ENCODE peak calls at places on chromosomes 11 and 22, in six cellular contexts. U, X, I, Z, L and W are unnamed samples.
A peak's percentile ranks its signal among the peaks of the same experiment; 100 is the strongest.

GRCh38 chr22:35728639-35729308 is 11.1 kb downstream of the APOL5 start:
- DNase-seq in U (no peak), Z (no peak), I (no peak), L (no peak), X (no peak), W (no peak)

GRCh38 chr11:30586251-30587144 is at the start of gene MPPED2:
- DNase-seq in U (peak; percentile 33), I (peak; percentile 25), L (peak; percentile 63), Z (no peak), X (peak; percentile 83), W (peak; percentile 17)

GRCh38 chr22:50008151-50009040 is 4.2 kb downstream of the IL17REL start:
- DNase-seq in Z (no peak), L (no peak), I (no peak), U (no peak), X (no peak), W (no peak)

GRCh38 chr22:22897947-22898346 is 10.3 kb downstream of the IGLL5 start:
- DNase-seq in U (no peak), Z (no peak), X (no peak), L (peak; percentile 15), I (no peak), W (no peak)

GRCh38 chr11:35107866-35108265 is 31.1 kb upstream of the CD44 start:
- DNase-seq in I (no peak), L (no peak), X (no peak), U (no peak), Z (no peak), W (no peak)

GRCh38 chr11:27618591-27618990 is 81.7 kb downstream of the BDNF start:
- DNase-seq in U (no peak), X (no peak), Z (no peak), I (no peak), L (no peak), W (no peak)

GRCh38 chr22:49566693-49567092 is 261.0 kb downstream of the BRD1 start:
- DNase-seq in Z (no peak), I (peak; percentile 13), U (no peak), L (peak; percentile 44), X (no peak), W (no peak)

GRCh38 chr11:102539567-102539966 is 9.0 kb upstream of the MMP7 start:
- DNase-seq in I (no peak), L (no peak), U (no peak), Z (no peak), X (no peak), W (no peak)

GRCh38 chr22:49229483-49230193 is 598.0 kb downstream of the BRD1 start:
- DNase-seq in Z (no peak), U (no peak), X (no peak), I (no peak), L (peak; percentile 5), W (no peak)

GRCh38 chr22:18056161-18056666 is 21.6 kb upstream of the PEX26 start:
- DNase-seq in U (no peak), I (no peak), X (no peak), Z (no peak), L (no peak), W (no peak)

GRCh38 chr11:94049351-94049750 is 28.2 kb downstream of the HEPHL1 start:
- DNase-seq in L (no peak), Z (no peak), X (no peak), I (no peak), U (no peak), W (no peak)

GRCh38 chr22:43238526-43239006 is 51.6 kb upstream of the TTLL12 start:
- DNase-seq in L (no peak), U (no peak), I (no peak), X (no peak), Z (no peak), W (no peak)

GRCh38 chr11:95723353-95723942 is 66.1 kb downstream of the FAM76B start:
- DNase-seq in U (no peak), I (no peak), X (no peak), L (no peak), Z (no peak), W (no peak)

GRCh38 chr11:94948070-94948617 is 25.2 kb downstream of the CWC15 start:
- DNase-seq in I (no peak), U (no peak), L (no peak), X (no peak), Z (no peak), W (no peak)

GRCh38 chr11:132349806-132350733 is 979.7 kb downstream of the NTM start:
- DNase-seq in U (no peak), X (no peak), L (no peak), I (no peak), Z (no peak), W (no peak)

GRCh38 chr11:24502425-24502824 is 5.6 kb downstream of the LUZP2 start:
- DNase-seq in U (no peak), X (no peak), Z (no peak), I (no peak), L (no peak), W (no peak)

GRCh38 chr11:33772300-33772699 is 2.0 kb downstream of the FBXO3 start:
- DNase-seq in L (no peak), X (no peak), I (no peak), U (no peak), Z (no peak), W (no peak)

GRCh38 chr11:44133335-44133946 is 38.0 kb downstream of the EXT2 start:
- DNase-seq in U (peak; percentile 57), L (no peak), I (no peak), Z (no peak), X (peak; percentile 69), W (no peak)

GRCh38 chr11:126229782-126230540 is 18.4 kb downstream of the FAM118B start:
- DNase-seq in I (no peak), X (no peak), Z (no peak), U (no peak), L (no peak), W (no peak)

DNA sequence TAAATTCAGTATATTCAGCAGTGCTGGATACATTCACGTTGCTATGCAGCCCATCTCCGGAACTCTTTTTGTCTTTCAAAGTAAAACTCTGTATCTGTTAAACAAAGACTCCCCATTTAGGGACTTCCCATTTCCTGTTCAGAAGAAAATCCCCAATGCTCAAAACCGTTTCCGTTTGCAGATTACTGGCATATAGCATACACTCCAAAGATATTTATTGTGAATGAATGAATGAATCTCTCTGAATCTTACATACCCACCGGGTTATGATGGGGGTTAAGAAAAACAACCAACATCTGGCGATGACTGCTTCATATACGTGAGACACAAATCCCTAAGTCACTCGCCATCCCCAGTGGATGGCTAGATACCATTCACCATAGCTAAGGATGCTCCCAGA is 1.6 kb downstream of the THY1 start:
- DNase-seq in U (no peak), I (no peak), L (no peak), Z (no peak), X (no peak), W (no peak)
- H3K4me1 ChIP-seq in U (peaks cover 22% of the 10 kb centered on the region), I (no peaks in the 10 kb centered on the region), L (no peaks in the 10 kb centered on the region), Z (peaks cover 43% of the 10 kb centered on the region), X (peaks cover 10% of the 10 kb centered on the region), W (peaks cover 15% of the 10 kb centered on the region)

GRCh38 chr22:31948002-31948401 is 3.7 kb downstream of the YWHAH start:
- DNase-seq in X (no peak), I (no peak), U (no peak), Z (no peak), L (no peak), W (no peak)

GRCh38 chr22:31947296-31947695 is 3.0 kb downstream of the YWHAH start:
- DNase-seq in X (no peak), I (no peak), L (no peak), U (no peak), Z (no peak), W (no peak)

GRCh38 chr22:31944700-31945477 is 554 bp downstream of the YWHAH start:
- DNase-seq in Z (no peak), X (peak; percentile 52), I (peak; percentile 31), L (no peak), U (no peak), W (no peak)

GRCh38 chr22:31945478-31945815 is 1.1 kb downstream of the YWHAH start:
- DNase-seq in L (no peak), X (no peak), U (no peak), I (no peak), Z (no peak), W (no peak)

GRCh38 chr22:31945971-31946680 is 1.8 kb downstream of the YWHAH start:
- DNase-seq in U (no peak), L (no peak), I (no peak), Z (no peak), X (peak; percentile 60), W (no peak)
- H3K27me3 ChIP-seq in U (no peaks in the 10 kb centered on the region), L (no peaks in the 10 kb centered on the region), I (no peaks in the 10 kb centered on the region), Z (no peaks in the 10 kb centered on the region), X (no peaks in the 10 kb centered on the region), W (no peaks in the 10 kb centered on the region)

GRCh38 chr11:2359557-2359956 is 17.6 kb upstream of the CD81 start:
- DNase-seq in U (no peak), L (peak; percentile 46), Z (no peak), X (no peak), I (no peak), W (no peak)
- H3K4me3 ChIP-seq in U (no peak overlapping the region), L (no peak overlapping the region), Z (no peak overlapping the region), X (no peak overlapping the region), I (no peak overlapping the region), W (no peak overlapping the region)

DNA sequence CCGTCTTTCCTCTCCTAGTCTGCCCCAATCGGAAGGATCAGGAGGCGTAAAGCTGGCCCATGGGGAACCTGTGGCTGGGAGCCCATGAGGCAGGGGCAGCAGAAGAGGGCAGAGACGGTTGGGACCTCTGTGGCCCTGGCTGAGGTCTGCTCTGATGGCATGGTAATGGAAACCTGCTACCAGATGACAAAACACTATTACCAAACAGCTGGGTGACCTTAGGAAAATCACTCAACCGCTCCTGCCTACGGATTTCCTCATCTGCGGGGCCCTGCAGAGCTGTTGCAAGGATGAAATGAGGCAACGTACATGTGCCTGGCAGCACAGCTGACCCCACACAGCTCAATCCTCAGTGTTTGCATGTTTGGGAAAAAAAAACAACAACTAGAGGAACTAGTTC is 4.6 kb downstream of the AP5B1 start:
- DNase-seq in U (no peak), X (no peak), L (peak; percentile 37), I (no peak), Z (no peak), W (no peak)
- H3K4me1 ChIP-seq in U (peaks cover 8% of the 10 kb centered on the region), X (no peaks in the 10 kb centered on the region), L (peaks cover 4% of the 10 kb centered on the region), I (no peaks in the 10 kb centered on the region), Z (peaks cover 15% of the 10 kb centered on the region), W (peaks cover 10% of the 10 kb centered on the region)

DNA sequence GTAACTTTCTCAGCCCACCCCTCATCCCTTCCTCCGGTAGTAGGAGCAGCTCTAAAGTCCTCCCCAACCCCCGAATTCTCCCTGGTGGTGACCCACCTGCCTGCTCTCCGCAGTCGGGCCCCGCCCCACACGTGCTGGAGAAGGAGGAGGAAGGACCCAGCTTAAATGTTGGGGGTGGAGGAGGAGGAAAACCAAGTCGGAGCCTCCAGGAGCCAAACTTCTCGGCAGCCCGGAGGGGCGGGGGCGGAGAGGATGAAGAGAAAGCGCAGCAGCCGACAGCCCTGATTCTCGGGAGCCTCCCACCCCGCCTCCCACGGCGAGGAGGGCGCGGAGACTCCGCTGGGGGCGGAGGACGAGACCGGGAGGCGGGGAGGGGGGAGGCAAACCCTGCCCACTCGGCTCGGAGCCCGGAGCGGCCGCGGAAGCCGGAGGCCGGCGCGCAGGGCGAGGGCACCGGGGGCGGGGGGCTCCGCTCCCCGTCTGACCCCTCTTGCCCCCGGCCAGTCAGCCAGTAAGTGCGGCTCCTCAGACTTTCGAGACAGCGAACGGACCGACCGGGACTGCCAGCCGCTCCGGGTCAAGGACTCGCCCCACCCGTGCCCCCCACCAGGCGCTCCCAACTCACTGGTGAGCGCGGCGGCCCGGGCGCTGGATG is at the start of gene TPBGL:
- DNase-seq in X (no peak), L (no peak), I (no peak), Z (no peak), U (no peak), W (no peak)
- H3K27me3 ChIP-seq in X (peaks cover 86% of the 10 kb centered on the region), L (no peaks in the 10 kb centered on the region), I (peaks cover 78% of the 10 kb centered on the region), Z (peaks cover 8% of the 10 kb centered on the region), U (peaks cover 34% of the 10 kb centered on the region), W (peaks cover 20% of the 10 kb centered on the region)

GRCh38 chr11:125123947-125124633 is 12.7 kb upstream of the TMEM218 start:
- DNase-seq in X (peak; percentile 39), L (no peak), I (peak; percentile 47), Z (no peak), U (peak; percentile 64), W (peak; percentile 32)
- H3K4me3 ChIP-seq in X (no peak overlapping the region), L (no peak overlapping the region), I (no peak overlapping the region), Z (peak overlapping the region; percentile 33), U (no peak overlapping the region), W (no peak overlapping the region)